ENCODE peak calls at places on chromosomes 16 and 17, in five cellular contexts. One of them, this sample, is unnamed.

GRCh38 chr16:72985148-72985882 is 62.6 kb downstream of the ZFHX3 start:
- DNase-seq in mesendoderm: no peak
- DNase-seq in mesenchymal stem cell: peak
- DNase-seq in IMR-90: peak
- DNase-seq in neuronal stem cell: no peak
- DNase-seq in this sample: no peak

GRCh38 chr16:58462997-58463891 is 36.7 kb upstream of the NDRG4 start:
- DNase-seq in IMR-90: no peak
- DNase-seq in neuronal stem cell: peak
- DNase-seq in mesenchymal stem cell: no peak
- DNase-seq in mesendoderm: no peak
- DNase-seq in this sample: peak

GRCh38 chr16:30353438-30354129 is 1.5 kb downstream of the CD2BP2 start:
- DNase-seq in mesendoderm: no peak
- DNase-seq in neuronal stem cell: no peak
- DNase-seq in mesenchymal stem cell: no peak
- DNase-seq in IMR-90: no peak
- DNase-seq in this sample: no peak

GRCh38 chr16:5874899-5875298 is 777.3 kb upstream of the EEF2KMT start:
- DNase-seq in mesendoderm: no peak
- DNase-seq in mesenchymal stem cell: no peak
- DNase-seq in IMR-90: no peak
- DNase-seq in neuronal stem cell: no peak
- DNase-seq in this sample: no peak

GRCh38 chr16:89557230-89557935 is 3.1 kb upstream of the RPL13 start:
- DNase-seq in IMR-90: peak
- DNase-seq in mesendoderm: peak
- DNase-seq in mesenchymal stem cell: peak
- DNase-seq in neuronal stem cell: peak
- DNase-seq in this sample: peak

GRCh38 chr17:3529817-3530741 is 27.5 kb downstream of the TRPV3 start:
- DNase-seq in mesenchymal stem cell: no peak
- DNase-seq in IMR-90: no peak
- DNase-seq in neuronal stem cell: peak
- DNase-seq in mesendoderm: peak
- DNase-seq in this sample: peak

GRCh38 chr16:78659668-78660217 is 560.3 kb downstream of the WWOX start:
- DNase-seq in IMR-90: no peak
- DNase-seq in mesenchymal stem cell: no peak
- DNase-seq in mesendoderm: no peak
- DNase-seq in neuronal stem cell: no peak
- DNase-seq in this sample: no peak

GRCh38 chr17:30605027-30605426 is 127.8 kb downstream of the GOSR1 start:
- DNase-seq in IMR-90: no peak
- DNase-seq in mesendoderm: no peak
- DNase-seq in mesenchymal stem cell: no peak
- DNase-seq in neuronal stem cell: no peak
- DNase-seq in this sample: no peak

GRCh38 chr16:4597174-4597573 is 17.5 kb downstream of the UBALD1 start:
- DNase-seq in IMR-90: no peak
- DNase-seq in mesendoderm: no peak
- DNase-seq in mesenchymal stem cell: no peak
- DNase-seq in neuronal stem cell: no peak
- DNase-seq in this sample: no peak

GRCh38 chr16:4591191-4591590 is 23.5 kb downstream of the UBALD1 start:
- DNase-seq in IMR-90: no peak
- DNase-seq in mesenchymal stem cell: no peak
- DNase-seq in neuronal stem cell: no peak
- DNase-seq in mesendoderm: no peak
- DNase-seq in this sample: no peak

GRCh38 chr16:4593069-4593468 is 21.6 kb downstream of the UBALD1 start:
- DNase-seq in neuronal stem cell: no peak
- DNase-seq in IMR-90: no peak
- DNase-seq in mesenchymal stem cell: no peak
- DNase-seq in mesendoderm: peak
- DNase-seq in this sample: peak

GRCh38 chr16:4591706-4592470 is 22.8 kb downstream of the UBALD1 start:
- DNase-seq in neuronal stem cell: no peak
- DNase-seq in mesenchymal stem cell: no peak
- DNase-seq in IMR-90: no peak
- DNase-seq in mesendoderm: no peak
- DNase-seq in this sample: peak

GRCh38 chr16:4594433-4595410 is 20.0 kb downstream of the UBALD1 start:
- DNase-seq in IMR-90: no peak
- DNase-seq in mesendoderm: no peak
- DNase-seq in mesenchymal stem cell: no peak
- DNase-seq in neuronal stem cell: no peak
- DNase-seq in this sample: no peak
- H2BK5ac ChIP-seq in IMR-90: no peak
- H2BK5ac ChIP-seq in mesendoderm: no peak
- H2BK5ac ChIP-seq in mesenchymal stem cell: no peak
- H2BK5ac ChIP-seq in neuronal stem cell: no peak
- H2BK5ac ChIP-seq in this sample: no peak

GRCh38 chr17:40122466-40122943 is 734 bp downstream of the MSL1 start:
- DNase-seq in mesendoderm: peak
- DNase-seq in IMR-90: peak
- DNase-seq in neuronal stem cell: no peak
- DNase-seq in mesenchymal stem cell: peak
- DNase-seq in this sample: peak
- H2AK5ac ChIP-seq in mesendoderm: no peak
- H2AK5ac ChIP-seq in IMR-90: peak
- H2AK5ac ChIP-seq in neuronal stem cell: peak
- H2AK5ac ChIP-seq in mesenchymal stem cell: no peak
- H2AK5ac ChIP-seq in this sample: no peak

GRCh38 chr17:28904800-28905199 is 1.9 kb upstream of the DHRS13 start:
- DNase-seq in mesendoderm: no peak
- DNase-seq in mesenchymal stem cell: no peak
- DNase-seq in IMR-90: no peak
- DNase-seq in neuronal stem cell: no peak
- DNase-seq in this sample: no peak

GRCh38 chr17:28900986-28901726 is 1.7 kb downstream of the DHRS13 start:
- DNase-seq in mesenchymal stem cell: no peak
- DNase-seq in neuronal stem cell: no peak
- DNase-seq in IMR-90: no peak
- DNase-seq in mesendoderm: no peak
- DNase-seq in this sample: peak

GRCh38 chr17:28906276-28907051 is 3.6 kb upstream of the DHRS13 start:
- DNase-seq in IMR-90: no peak
- DNase-seq in neuronal stem cell: no peak
- DNase-seq in mesenchymal stem cell: no peak
- DNase-seq in mesendoderm: no peak
- DNase-seq in this sample: no peak

GRCh38 chr17:28901866-28902818 is 737 bp downstream of the DHRS13 start:
- DNase-seq in mesenchymal stem cell: peak
- DNase-seq in mesendoderm: peak
- DNase-seq in neuronal stem cell: peak
- DNase-seq in IMR-90: no peak
- DNase-seq in this sample: no peak

GRCh38 chr17:28902819-28903545 is at the start of gene DHRS13:
- DNase-seq in mesendoderm: peak
- DNase-seq in neuronal stem cell: peak
- DNase-seq in mesenchymal stem cell: peak
- DNase-seq in IMR-90: peak
- DNase-seq in this sample: peak
- H2BK5ac ChIP-seq in mesendoderm: no peak
- H2BK5ac ChIP-seq in neuronal stem cell: peak
- H2BK5ac ChIP-seq in mesenchymal stem cell: no peak
- H2BK5ac ChIP-seq in IMR-90: peak
- H2BK5ac ChIP-seq in this sample: no peak

DNA sequence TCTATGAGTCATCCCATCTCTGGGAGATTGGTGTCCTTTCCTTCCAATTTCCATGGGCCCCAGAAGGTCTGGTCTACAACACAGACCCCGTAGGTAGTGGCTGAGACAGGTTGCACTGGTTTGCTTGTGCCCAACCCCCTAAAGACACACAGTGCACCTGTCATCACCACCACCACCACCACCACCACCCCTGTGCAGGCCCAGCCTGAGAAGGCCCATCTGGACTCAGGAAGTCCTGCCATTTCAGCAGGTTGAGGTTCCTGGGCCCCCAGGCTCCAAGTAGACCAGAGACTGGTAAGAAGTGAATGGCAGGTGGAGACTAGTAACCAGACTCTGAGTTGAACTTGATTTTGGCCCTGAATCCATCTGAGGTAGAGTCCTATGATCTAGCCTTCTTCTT is 25.9 kb upstream of the PHB1 start:
- DNase-seq in IMR-90: no peak
- DNase-seq in mesendoderm: no peak
- DNase-seq in neuronal stem cell: no peak
- DNase-seq in mesenchymal stem cell: no peak
- DNase-seq in this sample: peak
- H2AK5ac ChIP-seq in IMR-90: no peak
- H2AK5ac ChIP-seq in mesendoderm: no peak
- H2AK5ac ChIP-seq in neuronal stem cell: peak
- H2AK5ac ChIP-seq in mesenchymal stem cell: no peak
- H2AK5ac ChIP-seq in this sample: no peak

GRCh38 chr16:54873081-54873480 is 57.6 kb upstream of the IRX5 start:
- DNase-seq in IMR-90: no peak
- DNase-seq in neuronal stem cell: no peak
- DNase-seq in mesendoderm: peak
- DNase-seq in mesenchymal stem cell: no peak
- DNase-seq in this sample: no peak
- H2BK5ac ChIP-seq in IMR-90: no peak
- H2BK5ac ChIP-seq in neuronal stem cell: no peak
- H2BK5ac ChIP-seq in mesendoderm: no peak
- H2BK5ac ChIP-seq in mesenchymal stem cell: no peak
- H2BK5ac ChIP-seq in this sample: no peak

GRCh38 chr17:17820457-17821158 is 16.2 kb downstream of the SREBF1 start:
- DNase-seq in mesendoderm: no peak
- DNase-seq in mesenchymal stem cell: peak
- DNase-seq in IMR-90: no peak
- DNase-seq in neuronal stem cell: no peak
- DNase-seq in this sample: no peak
- H2AK5ac ChIP-seq in mesendoderm: no peak
- H2AK5ac ChIP-seq in mesenchymal stem cell: no peak
- H2AK5ac ChIP-seq in IMR-90: peak
- H2AK5ac ChIP-seq in neuronal stem cell: peak
- H2AK5ac ChIP-seq in this sample: no peak

GRCh38 chr17:68320943-68321557 is 29.8 kb downstream of the ARSG start:
- DNase-seq in neuronal stem cell: no peak
- DNase-seq in IMR-90: no peak
- DNase-seq in mesenchymal stem cell: no peak
- DNase-seq in mesendoderm: no peak
- DNase-seq in this sample: no peak
- H2BK5ac ChIP-seq in neuronal stem cell: no peak
- H2BK5ac ChIP-seq in IMR-90: no peak
- H2BK5ac ChIP-seq in mesenchymal stem cell: no peak
- H2BK5ac ChIP-seq in mesendoderm: no peak
- H2BK5ac ChIP-seq in this sample: no peak

GRCh38 chr17:7107795-7108559 is 6.6 kb downstream of the ASGR2 start:
- DNase-seq in mesenchymal stem cell: no peak
- DNase-seq in IMR-90: no peak
- DNase-seq in neuronal stem cell: no peak
- DNase-seq in mesendoderm: no peak
- DNase-seq in this sample: no peak
- H2AK5ac ChIP-seq in mesenchymal stem cell: no peak
- H2AK5ac ChIP-seq in IMR-90: no peak
- H2AK5ac ChIP-seq in neuronal stem cell: peak
- H2AK5ac ChIP-seq in mesendoderm: no peak
- H2AK5ac ChIP-seq in this sample: no peak